ENCODE peak calls at places on chromosomes 6 and 20, in nine cellular contexts. W, Q, Z, N, D, F, K, Y and L are unnamed samples. For H3K36me3 and H3K9me3, the result is how much of the 10 kb centered on the place peaks cover.

GRCh38 chr6:126337323-126337722 is 2.6 kb upstream of the CENPW start:
- DNase-seq in W (no peak), D (no peak), N (peak), Y (no peak), Z (no peak), K (peak), F (no peak), Q (peak), L (no peak)

GRCh38 chr6:37698264-37699137 is 818 bp upstream of the MDGA1 start:
- DNase-seq in Q (peak), K (peak), D (peak), F (peak), N (peak), Y (peak), Z (peak), W (peak), L (peak)

GRCh38 chr6:15530411-15530810 is 132.4 kb downstream of the DTNBP1 start:
- DNase-seq in Q (no peak), F (no peak), Y (no peak), K (no peak), Z (no peak), D (no peak), N (no peak), W (no peak), L (no peak)

GRCh38 chr6:10266462-10266861 is 148.4 kb downstream of the TFAP2A start:
- DNase-seq in F (no peak), Z (no peak), Q (no peak), N (no peak), W (no peak), Y (no peak), K (no peak), D (no peak), L (no peak)

GRCh38 chr6:133040025-133040838 is 200.9 kb upstream of the EYA4 start:
- DNase-seq in K (no peak), Q (peak), Y (no peak), F (no peak), D (no peak), N (peak), W (no peak), Z (no peak), L (no peak)

GRCh38 chr6:153511896-153512496 is 380.9 kb upstream of the RGS17 start:
- DNase-seq in W (no peak), N (peak), F (no peak), K (no peak), Q (no peak), Y (no peak), D (no peak), Z (peak), L (no peak)

GRCh38 chr6:111992851-111993250 is 61.1 kb upstream of the CCN6 start:
- DNase-seq in N (peak), Z (no peak), D (no peak), Q (no peak), W (no peak), K (no peak), Y (peak), F (no peak), L (no peak)

GRCh38 chr6:76682842-76683241 is 610.4 kb upstream of the IMPG1 start:
- DNase-seq in Y (no peak), K (no peak), N (peak), W (no peak), Z (no peak), F (no peak), D (no peak), Q (no peak), L (no peak)

GRCh38 chr20:38304845-38305447 is 990 bp downstream of the BPI start:
- DNase-seq in Z (no peak), Q (no peak), Y (no peak), K (peak), F (peak), W (no peak), D (no peak), N (peak), L (peak)

GRCh38 chr6:44428682-44429081 is 41.2 kb downstream of the CDC5L start:
- DNase-seq in Y (no peak), Z (no peak), F (no peak), W (no peak), D (no peak), K (no peak), N (peak), Q (no peak), L (no peak)

GRCh38 chr6:145483191-145483996 is 251.9 kb downstream of the EPM2A start:
- DNase-seq in K (no peak), Z (no peak), W (no peak), D (no peak), N (peak), Y (no peak), Q (peak), F (no peak), L (no peak)

GRCh38 chr6:40852667-40853383 is 186.2 kb downstream of the UNC5CL start:
- DNase-seq in F (no peak), Y (no peak), W (no peak), D (no peak), Q (no peak), K (no peak), N (no peak), Z (no peak), L (no peak)

GRCh38 chr6:107637914-107638313 is 148.0 kb downstream of the SOBP start:
- DNase-seq in Y (no peak), K (no peak), D (no peak), F (no peak), N (no peak), W (no peak), Z (no peak), Q (no peak), L (no peak)

GRCh38 chr20:42192321-42192720 is 574.1 kb upstream of the CHD6 start:
- DNase-seq in Y (no peak), D (no peak), N (no peak), W (no peak), K (no peak), Q (no peak), F (no peak), Z (no peak), L (no peak)

GRCh38 chr6:105452924-105453756 is 50.3 kb upstream of the PREP start:
- DNase-seq in K (no peak), Z (peak), D (no peak), Q (no peak), Y (peak), F (peak), N (no peak), W (no peak), L (no peak)

GRCh38 chr20:3218307-3218988 is 9.2 kb downstream of the ITPA start:
- DNase-seq in F (peak), D (peak), Q (no peak), N (no peak), W (peak), K (peak), Z (peak), Y (peak), L (peak)

GRCh38 chr6:104884867-104885517 is 25.3 kb upstream of the HACE1 start:
- DNase-seq in Z (no peak), N (no peak), Y (no peak), W (no peak), K (no peak), F (no peak), Q (no peak), D (no peak), L (no peak)

GRCh38 chr20:62902926-62903615 is 23.2 kb downstream of the DIDO1 start:
- DNase-seq in Y (no peak), D (no peak), N (peak), K (no peak), F (no peak), Q (peak), W (no peak), Z (no peak), L (no peak)

GRCh38 chr6:21123485-21124436 is 469.8 kb upstream of the SOX4 start:
- DNase-seq in D (no peak), Y (no peak), Z (no peak), W (no peak), Q (no peak), K (no peak), F (no peak), N (no peak), L (no peak)

GRCh38 chr20:3808141-3808479 is 12.0 kb downstream of the CDC25B start:
- DNase-seq in W (peak), F (peak), D (peak), Q (peak), K (peak), Y (no peak), N (peak), Z (no peak), L (peak)

GRCh38 chr20:38387953-38388352 is 41.7 kb downstream of the LBP start:
- DNase-seq in F (no peak), Q (no peak), Y (no peak), K (no peak), N (no peak), D (no peak), W (no peak), Z (no peak), L (no peak)

GRCh38 chr6:121436966-121437756 is 1.7 kb downstream of the GJA1 start:
- DNase-seq in Z (peak), D (peak), Y (no peak), K (no peak), N (peak), F (no peak), Q (peak), W (peak), L (peak)

GRCh38 chr20:58627212-58628072 is 23.6 kb upstream of the STX16 start:
- DNase-seq in N (no peak), D (no peak), Z (peak), W (no peak), K (no peak), Q (no peak), F (no peak), Y (no peak), L (no peak)

GRCh38 chr6:56525976-56526375 is 116.7 kb downstream of the DST start:
- DNase-seq in N (no peak), K (no peak), D (no peak), W (no peak), Z (no peak), F (no peak), Q (no peak), Y (no peak), L (no peak)

GRCh38 chr20:51428451-51429143 is 113.9 kb downstream of the NFATC2 start:
- DNase-seq in F (peak), D (peak), K (no peak), W (peak), Z (no peak), Y (no peak), N (peak), Q (peak), L (no peak)

GRCh38 chr6:146593978-146594377 is 4.8 kb upstream of the ADGB start:
- DNase-seq in Q (no peak), N (no peak), K (no peak), W (no peak), D (no peak), Y (no peak), F (no peak), Z (no peak), L (peak)

GRCh38 chr6:118668761-118669411 is 17.5 kb upstream of the CEP85L start:
- DNase-seq in Q (peak), N (peak), Y (no peak), D (no peak), K (no peak), W (no peak), F (no peak), Z (no peak), L (no peak)

GRCh38 chr20:46970937-46971630 is 76.4 kb downstream of the EYA2 start:
- DNase-seq in Q (peak), D (no peak), N (peak), Y (no peak), Z (no peak), K (no peak), F (no peak), W (no peak), L (no peak)

GRCh38 chr6:121647905-121648304 is 212.5 kb downstream of the GJA1 start:
- DNase-seq in D (no peak), K (no peak), F (no peak), N (peak), Z (no peak), Q (peak), W (no peak), Y (no peak), L (no peak)

GRCh38 chr6:30826961-30827342 is 57.4 kb upstream of the DDR1 start:
- DNase-seq in F (peak), Y (no peak), D (no peak), W (no peak), K (no peak), Q (no peak), N (no peak), Z (no peak), L (peak)

GRCh38 chr6:70210462-70210861 is 92.4 kb downstream of the COL9A1 start:
- DNase-seq in F (no peak), Y (no peak), D (no peak), N (no peak), Z (no peak), Q (no peak), W (no peak), K (no peak), L (no peak)

GRCh38 chr6:11460001-11460668 is 77.4 kb upstream of the TMEM170B start:
- DNase-seq in D (no peak), Z (no peak), N (peak), F (no peak), K (no peak), Y (no peak), W (no peak), Q (peak), L (no peak)

GRCh38 chr20:35771367-35771688 is 487 bp upstream of the PHF20 start:
- DNase-seq in Y (no peak), Z (no peak), K (no peak), F (no peak), N (no peak), W (no peak), Q (no peak), D (no peak), L (no peak)

GRCh38 chr6:5399391-5399790 is 138.1 kb downstream of the FARS2 start:
- DNase-seq in Z (no peak), F (no peak), K (no peak), N (no peak), Q (no peak), W (no peak), Y (no peak), D (no peak), L (no peak)

GRCh38 chr6:167647750-167648470 is 178.8 kb upstream of the AFDN start:
- DNase-seq in Z (no peak), N (no peak), Q (no peak), Y (no peak), D (no peak), F (no peak), K (no peak), W (no peak), L (no peak)

GRCh38 chr6:131773284-131773950 is 34.4 kb upstream of the ENPP1 start:
- DNase-seq in N (no peak), W (no peak), Y (no peak), D (no peak), Z (no peak), Q (peak), F (no peak), K (no peak), L (no peak)

GRCh38 chr6:45554596-45554995 is 176.9 kb upstream of the SUPT3H start:
- DNase-seq in Q (no peak), Y (no peak), N (peak), Z (no peak), K (no peak), F (no peak), W (no peak), D (no peak), L (no peak)

GRCh38 chr20:22791432-22791831 is 207.1 kb upstream of the FOXA2 start:
- DNase-seq in F (no peak), Q (no peak), D (no peak), N (no peak), K (no peak), W (no peak), Z (no peak), Y (no peak), L (no peak)
- H3K36me3 ChIP-seq in F (under half), Q (under half), D (under half), N (under half), K (under half), W (under half), Z (under half), Y (under half), L (under half)

GRCh38 chr6:169470790-169471189 is 217.1 kb upstream of the THBS2 start:
- DNase-seq in Z (no peak), K (no peak), D (no peak), F (no peak), W (no peak), N (no peak), Y (no peak), Q (no peak), L (no peak)

GRCh38 chr6:169472786-169473416 is 219.3 kb upstream of the THBS2 start:
- DNase-seq in D (no peak), Z (no peak), W (no peak), Q (no peak), N (no peak), Y (no peak), F (no peak), K (no peak), L (no peak)

GRCh38 chr6:169469028-169469427 is 215.4 kb upstream of the THBS2 start:
- DNase-seq in W (no peak), Q (no peak), Y (no peak), Z (no peak), K (no peak), F (no peak), D (no peak), N (no peak), L (no peak)

GRCh38 chr6:169474362-169474761 is 220.7 kb upstream of the THBS2 start:
- DNase-seq in Y (no peak), N (no peak), Q (no peak), D (no peak), K (no peak), F (no peak), W (no peak), Z (no peak), L (no peak)

GRCh38 chr6:169473663-169474062 is 220.0 kb upstream of the THBS2 start:
- DNase-seq in K (peak), W (no peak), F (no peak), Z (no peak), N (no peak), D (no peak), Q (no peak), Y (no peak), L (no peak)
- H3K9me3 ChIP-seq in K (under half), W (under half), F (under half), Z (under half), N (under half), D (under half), Q (under half), Y (under half), L (under half)

GRCh38 chr20:21682576-21682975 is 22.9 kb upstream of the PAX1 start:
- DNase-seq in D (no peak), Q (no peak), W (no peak), N (no peak), Z (no peak), K (no peak), Y (no peak), F (no peak), L (no peak)

GRCh38 chr20:21681932-21682318 is 23.5 kb upstream of the PAX1 start:
- DNase-seq in Y (no peak), D (no peak), Z (no peak), W (no peak), N (no peak), Q (no peak), F (no peak), K (no peak), L (no peak)

GRCh38 chr20:21684671-21685070 is 20.8 kb upstream of the PAX1 start:
- DNase-seq in Y (no peak), N (no peak), K (no peak), D (no peak), F (no peak), Z (no peak), W (no peak), Q (no peak), L (no peak)

GRCh38 chr20:21677781-21678180 is 27.7 kb upstream of the PAX1 start:
- DNase-seq in F (no peak), Y (no peak), K (no peak), Z (no peak), W (no peak), N (no peak), Q (no peak), D (no peak), L (no peak)

DNA sequence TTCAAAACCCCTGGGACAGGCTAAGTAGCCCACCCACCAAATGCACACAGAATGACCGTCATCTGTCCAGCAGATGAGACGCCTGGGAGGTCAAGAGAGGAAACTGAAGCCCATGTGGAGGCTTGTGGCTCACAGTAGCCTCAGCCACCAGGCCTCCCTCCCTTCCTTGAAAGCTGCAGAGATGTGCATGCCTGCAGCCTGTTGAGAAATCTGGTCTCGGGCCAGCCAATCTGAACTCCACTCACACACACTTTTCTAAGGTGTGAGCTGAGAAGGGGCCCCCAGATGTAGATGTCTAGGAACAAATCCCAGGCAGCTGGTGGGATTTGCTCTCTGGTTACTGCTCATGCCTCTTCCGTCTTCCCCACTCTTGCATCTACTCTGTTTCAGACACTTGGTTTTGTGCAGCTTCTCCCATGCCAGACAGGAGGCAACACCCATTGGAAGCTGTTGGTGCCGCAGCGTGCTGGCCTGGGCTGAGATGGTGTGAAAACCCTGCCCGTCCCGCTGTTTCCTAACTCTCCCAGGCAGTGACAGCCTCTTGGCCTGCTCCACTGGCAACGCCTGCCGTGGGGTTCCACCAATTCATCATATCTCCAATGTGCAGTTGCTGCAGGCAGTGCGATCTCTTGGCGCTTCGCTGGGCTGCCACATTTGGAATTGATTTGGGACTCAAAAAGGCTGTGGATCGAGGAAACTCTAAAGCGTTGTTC is 24.1 kb upstream of the PAX1 start:
- DNase-seq in W (no peak), Z (no peak), D (no peak), Q (no peak), F (no peak), Y (no peak), N (no peak), K (no peak), L (no peak)
- H3K4me3 ChIP-seq in W (no peak), Z (no peak), D (no peak), Q (no peak), F (peak), Y (no peak), N (no peak), K (no peak), L (no peak)

GRCh38 chr20:56403465-56403864 is 8.6 kb upstream of the CASS4 start:
- DNase-seq in F (no peak), Q (no peak), D (no peak), W (no peak), N (no peak), K (no peak), Z (no peak), Y (no peak), L (no peak)

GRCh38 chr20:56395166-56395565 is 2.7 kb downstream of the CSTF1 start:
- DNase-seq in W (no peak), Q (no peak), Y (no peak), Z (no peak), F (no peak), K (no peak), N (no peak), D (no peak), L (no peak)

DNA sequence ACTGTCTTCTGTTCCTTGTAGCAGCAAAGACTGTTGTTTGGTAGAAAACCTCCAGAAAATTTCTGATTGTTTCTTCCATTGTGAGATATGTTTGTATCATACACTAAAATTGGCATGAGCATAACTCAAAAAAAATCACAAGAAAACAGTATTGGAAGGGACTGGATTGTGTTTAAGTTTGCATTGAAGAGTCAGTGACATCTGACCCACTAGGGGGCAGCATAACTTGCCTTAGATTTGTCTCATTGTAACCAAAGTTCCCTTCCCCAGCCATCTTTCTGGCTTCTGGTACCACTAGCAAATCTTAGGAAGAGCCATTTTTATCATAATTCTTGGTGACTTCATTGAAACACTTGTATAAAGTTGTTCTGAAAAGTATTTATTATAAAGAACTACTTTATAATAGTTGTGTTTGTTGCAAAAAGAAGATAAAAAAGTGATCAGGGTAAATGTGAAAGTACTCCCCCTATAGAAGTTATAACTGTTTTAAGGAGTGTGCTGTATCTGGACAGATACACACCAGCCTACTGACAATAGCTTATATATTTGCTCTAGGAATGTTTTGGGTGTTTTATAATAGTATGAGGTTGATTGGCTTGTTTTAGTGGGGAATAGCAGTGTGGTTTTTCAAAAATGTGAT is 7.7 kb downstream of the CSTF1 start:
- DNase-seq in Y (peak), K (no peak), N (peak), Q (peak), W (no peak), Z (peak), D (no peak), F (peak), L (no peak)
- H3K36me3 ChIP-seq in Y (half or more), K (half or more), N (half or more), Q (half or more), W (half or more), Z (half or more), D (half or more), F (half or more), L (half or more)

GRCh38 chr6:137188855-137189254 is 15.4 kb upstream of the IL22RA2 start:
- DNase-seq in N (no peak), D (no peak), Y (no peak), F (no peak), Z (no peak), Q (peak), K (no peak), W (no peak), L (no peak)
- H3K9me3 ChIP-seq in N (under half), D (under half), Y (under half), F (under half), Z (under half), Q (under half), K (under half), W (under half), L (half or more)